ENCODE peak calls at places on chromosome 2, in six cellular contexts. A is GM23338, E is colonic mucosa, U is upper lobe of right lung, P is psoas muscle, J is mammary epithelial cell. X is an unnamed sample.

GRCh38 chr2:12045864-12046291 is 299.4 kb downstream of the LPIN1 start:
- DNase-seq in J (no peak), A (no peak), P (no peak), E (no peak), U (no peak), X (no peak)

GRCh38 chr2:217929757-217930707 is 72.8 kb downstream of the TNS1 start:
- DNase-seq in P (peak; percentile 65), E (no peak), A (no peak), J (no peak), U (no peak), X (no peak)

GRCh38 chr2:74921236-74921736 is 37.2 kb upstream of the POLE4 start:
- DNase-seq in J (no peak), A (peak; percentile 51), P (no peak), E (no peak), U (no peak), X (no peak)

GRCh38 chr2:9004338-9005204 is 1.1 kb upstream of the MBOAT2 start:
- DNase-seq in P (no peak), U (no peak), E (no peak), J (peak; percentile 92), A (no peak), X (no peak)

GRCh38 chr2:128591841-128592822 is 273.5 kb upstream of the HS6ST1 start:
- DNase-seq in A (peak; percentile 29), U (peak; percentile 31), E (no peak), P (no peak), J (no peak), X (no peak)

GRCh38 chr2:161134547-161135518 is 25.4 kb upstream of the TANK start:
- DNase-seq in A (peak; percentile 38), J (no peak), E (peak; percentile 68), U (no peak), P (no peak), X (no peak)

GRCh38 chr2:11829324-11829946 is 83.0 kb downstream of the LPIN1 start:
- DNase-seq in E (peak; percentile 50), P (peak; percentile 60), J (peak; percentile 48), A (peak; percentile 87), U (peak; percentile 78), X (peak; percentile 73)

GRCh38 chr2:104340879-104341812 is 512.8 kb upstream of the POU3F3 start:
- DNase-seq in A (no peak), U (no peak), P (no peak), J (no peak), E (no peak), X (no peak)

GRCh38 chr2:28294451-28294850 is 98.2 kb upstream of the FOSL2 start:
- DNase-seq in U (no peak), A (no peak), E (no peak), P (no peak), J (no peak), X (no peak)

DNA sequence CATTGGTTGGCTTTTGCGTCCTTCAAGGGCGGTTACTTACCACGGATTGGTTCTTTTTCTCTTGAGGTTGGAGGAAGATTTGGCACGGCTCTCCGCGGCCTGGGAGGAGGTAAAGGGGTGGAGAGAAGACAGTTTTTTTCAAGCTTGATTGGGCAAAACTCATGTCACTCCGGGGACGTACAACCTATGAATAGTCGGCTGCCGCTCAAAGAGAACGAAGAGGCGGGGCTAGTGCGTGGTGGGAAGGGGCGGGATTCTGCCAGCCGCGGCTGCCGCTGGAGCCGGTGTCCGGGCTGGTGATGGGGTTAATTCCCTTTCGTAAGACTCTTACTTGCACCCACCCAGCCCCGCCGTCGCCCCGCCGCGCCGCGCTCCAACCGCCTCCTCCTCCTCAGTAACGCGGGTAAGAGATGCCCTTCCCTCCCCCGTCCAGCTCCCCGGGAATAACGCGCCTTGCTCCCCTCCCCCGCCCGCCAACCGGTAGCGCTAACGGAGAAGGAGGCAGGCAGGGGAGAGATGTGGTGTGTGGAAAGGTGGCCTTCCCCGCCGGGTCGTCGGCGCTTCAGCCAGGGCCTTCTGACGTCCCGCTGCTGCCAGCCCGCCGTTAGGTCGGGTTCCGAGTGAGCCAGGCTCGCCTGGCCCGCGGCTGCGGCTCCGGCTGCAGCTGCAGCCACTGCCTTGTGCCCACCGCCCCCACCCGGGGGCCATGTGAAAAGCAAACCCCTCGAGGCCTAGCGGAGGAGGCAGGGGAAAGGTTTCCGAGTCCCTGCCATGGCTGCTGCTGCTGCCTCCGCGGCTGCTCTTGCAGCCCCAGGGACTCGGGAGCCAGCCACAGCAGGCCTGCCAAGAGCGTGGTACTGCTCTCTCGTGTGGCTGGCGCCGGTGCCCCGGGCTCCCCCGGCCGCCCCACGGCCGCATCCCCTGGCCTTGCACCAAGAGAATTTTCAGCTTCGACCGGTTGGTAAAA is at the start of gene R3HDM1:
- DNase-seq in U (peak; percentile 96), J (peak; percentile 100), P (peak; percentile 96), E (peak; percentile 99), A (peak; percentile 100), X (peak; percentile 95)
- TF ChIP-seq CTCF in U (no peak), J (peak; percentile 26), P (no peak), E (no peak), A (peak; percentile 50), X (peak; percentile 11)

DNA sequence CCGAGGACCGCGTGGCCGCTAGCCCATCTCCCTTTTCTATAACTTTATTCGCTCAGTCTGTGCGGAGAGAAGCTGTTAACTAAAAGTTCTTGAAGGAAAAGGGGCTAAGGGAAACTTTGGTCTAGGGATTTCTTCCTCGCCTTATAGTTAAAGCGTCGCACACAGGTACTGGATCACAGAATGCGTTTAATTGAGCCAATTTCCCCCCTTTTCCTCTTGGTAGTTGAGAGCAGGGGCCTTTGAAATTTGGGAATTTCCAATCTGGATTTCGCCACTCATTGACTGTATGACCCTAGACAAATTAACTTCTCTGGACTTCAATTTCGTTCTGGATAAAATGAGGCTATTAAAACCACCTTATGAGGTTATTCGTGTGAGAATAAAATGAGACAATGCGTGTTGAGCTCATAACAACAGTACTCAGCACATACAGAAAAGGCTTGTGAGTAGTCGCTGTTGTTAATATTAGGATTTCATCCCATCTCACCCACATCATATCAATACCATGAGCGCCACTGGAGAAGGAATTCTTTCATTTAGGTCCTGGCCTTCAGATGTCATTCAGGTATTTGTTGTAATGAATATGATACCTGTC is 763 bp upstream of the OLA1 start:
- DNase-seq in A (no peak), E (no peak), U (no peak), J (no peak), P (no peak), X (no peak)
- H3K27ac ChIP-seq in A (peak overlapping the region; percentile 86), E (peak overlapping the region; percentile 55), U (peak overlapping the region; percentile 88), J (peak overlapping the region; percentile 79), P (peak overlapping the region; percentile 93), X (peak overlapping the region; percentile 86)

GRCh38 chr2:212526059-212526458 is 12.5 kb downstream of the ERBB4 start:
- DNase-seq in A (no peak), E (no peak), J (no peak), U (no peak), P (no peak), X (no peak)

GRCh38 chr2:212517693-212518092 is 20.9 kb downstream of the ERBB4 start:
- DNase-seq in U (no peak), P (no peak), A (no peak), E (no peak), J (no peak), X (no peak)

GRCh38 chr2:212523756-212524155 is 14.8 kb downstream of the ERBB4 start:
- DNase-seq in E (no peak), P (no peak), U (no peak), J (no peak), A (no peak), X (no peak)

DNA sequence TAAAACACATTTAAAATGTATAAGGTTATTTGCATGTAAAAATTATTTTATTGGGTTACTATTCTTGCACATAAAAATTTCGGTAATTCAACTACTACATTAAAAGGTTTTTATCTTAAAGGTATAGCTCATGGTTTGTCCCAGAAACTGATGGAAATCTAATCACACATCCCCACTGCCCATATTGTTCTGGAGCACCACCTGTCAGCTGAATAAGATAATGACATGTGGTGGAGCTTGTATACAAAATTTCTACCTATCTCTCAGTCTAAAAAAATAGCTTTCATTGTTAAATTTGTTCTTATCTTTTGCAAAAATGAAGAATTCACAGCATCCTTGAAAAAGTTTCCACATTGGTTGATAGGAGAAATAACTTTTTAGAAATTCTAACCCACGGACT is 18.3 kb downstream of the ERBB4 start:
- DNase-seq in U (no peak), J (no peak), P (no peak), E (no peak), A (peak; percentile 31), X (no peak)
- TF ChIP-seq CTCF in U (peak; percentile 14), J (peak; percentile 61), P (peak; percentile 30), E (no peak), A (peak; percentile 65), X (no peak)

DNA sequence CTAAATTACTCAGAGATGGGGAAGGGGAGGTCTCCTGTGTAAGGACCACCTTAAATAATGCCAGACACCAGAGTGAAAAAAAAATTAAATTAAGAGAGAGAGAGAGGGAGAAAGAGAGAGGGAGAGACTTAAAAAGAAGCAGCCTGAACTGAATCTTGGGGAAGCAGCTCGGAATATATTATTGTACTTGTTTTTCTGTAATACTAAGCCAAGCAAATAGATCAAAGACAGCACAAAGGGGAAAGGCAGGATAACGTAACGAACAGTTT is 4.6 kb downstream of the ZEB2 start:
- DNase-seq in A (no peak), E (no peak), J (no peak), P (no peak), U (no peak), X (no peak)
- H3K27ac ChIP-seq in A (no peak overlapping the region), E (peak overlapping the region; percentile 72), J (no peak overlapping the region), P (peak overlapping the region; percentile 96), U (peak overlapping the region; percentile 97), X (peak overlapping the region; percentile 98)

GRCh38 chr2:99072556-99072955 is 69.0 kb upstream of the C2orf15 start:
- DNase-seq in E (no peak), U (no peak), A (no peak), J (peak; percentile 25), P (no peak), X (no peak)

GRCh38 chr2:99066075-99066557 is 75.4 kb upstream of the C2orf15 start:
- DNase-seq in P (no peak), A (peak; percentile 62), E (no peak), J (peak; percentile 49), U (no peak), X (no peak)

GRCh38 chr2:99067871-99068270 is 73.6 kb upstream of the C2orf15 start:
- DNase-seq in J (no peak), P (no peak), A (no peak), U (no peak), E (no peak), X (no peak)

GRCh38 chr2:99066602-99067001 is 74.9 kb upstream of the C2orf15 start:
- DNase-seq in E (peak; percentile 35), A (peak; percentile 69), P (no peak), U (no peak), J (peak; percentile 46), X (no peak)
- TF ChIP-seq CTCF in E (peak; percentile 31), A (peak; percentile 66), P (no peak), U (peak; percentile 41), J (peak; percentile 72), X (peak; percentile 29)